ENCODE peak calls at places on chromosomes 13 and 19, in eight cellular contexts. D is NCI-H1930; Q is activated naive CD4-positive, alpha-beta T cell treated with anti-CD3 and anti-CD28 coated beads for 36 hours; U is activated CD4-positive, alpha-beta T cell treated with anti-CD3 and anti-CD28 coated beads, Interleukin-2, amount 50 U/mL, for 1 hour; X is CD4-positive, alpha-beta T cell; J is iPS-NIHi11; V is ecto neural progenitor cell; N is brain microvascular endothelial cell. S is an unnamed sample.

GRCh38 chr13:99154064-99154463 is 46.6 kb upstream of the UBAC2 start:
- DNase-seq in N (no peak), D (no peak), V (no peak), U (no peak), J (no peak), X (no peak), Q (no peak), S (no peak)

GRCh38 chr19:5131031-5131865 is 162.3 kb downstream of the KDM4B start:
- DNase-seq in Q (no peak), V (no peak), N (no peak), U (no peak), D (no peak), J (peak; percentile 67), X (peak; percentile 33), S (peak; percentile 59)

GRCh38 chr13:106291006-106291405 is 244.5 kb downstream of the EFNB2 start:
- DNase-seq in Q (no peak), X (no peak), V (no peak), U (no peak), N (peak; percentile 67), J (no peak), D (no peak), S (no peak)

GRCh38 chr13:99496322-99497142 is 4.7 kb upstream of the TM9SF2 start:
- DNase-seq in X (peak; percentile 44), Q (peak; percentile 89), D (no peak), J (no peak), N (peak; percentile 9), V (no peak), U (peak; percentile 59), S (peak; percentile 91)

GRCh38 chr19:46081928-46082727 is 41.3 kb upstream of the IGFL4 start:
- DNase-seq in N (peak; percentile 46), Q (peak; percentile 45), X (no peak), D (no peak), V (no peak), U (no peak), J (peak; percentile 70), S (no peak)

GRCh38 chr19:58409010-58409790 is 751 bp downstream of the ZNF584 start:
- DNase-seq in N (no peak), J (peak; percentile 30), X (no peak), Q (peak; percentile 36), U (no peak), V (peak; percentile 53), D (peak; percentile 47), S (peak; percentile 43)

GRCh38 chr19:4051175-4052101 is 15.3 kb downstream of the ZBTB7A start:
- DNase-seq in X (no peak), J (no peak), D (no peak), N (peak; percentile 31), U (no peak), Q (no peak), V (no peak), S (no peak)

GRCh38 chr13:107266657-107267056 is 698.7 kb upstream of the ARGLU1 start:
- DNase-seq in Q (no peak), X (no peak), V (no peak), U (no peak), N (no peak), D (no peak), J (no peak), S (no peak)

GRCh38 chr13:38417727-38418126 is 68.1 kb downstream of the UFM1 start:
- DNase-seq in N (peak; percentile 9), U (no peak), J (peak; percentile 35), X (no peak), D (no peak), Q (peak; percentile 24), V (no peak), S (no peak)

GRCh38 chr13:71644579-71644978 is 222.4 kb downstream of the DACH1 start:
- DNase-seq in V (no peak), D (no peak), X (no peak), N (no peak), J (no peak), U (no peak), Q (no peak), S (no peak)

GRCh38 chr13:50107205-50107604 is 92.0 kb downstream of the KCNRG start:
- DNase-seq in U (no peak), X (no peak), J (no peak), D (no peak), N (no peak), V (no peak), Q (no peak), S (no peak)

GRCh38 chr13:114007566-114007965 is 33.7 kb upstream of the C13orf46 start:
- DNase-seq in V (no peak), Q (no peak), U (no peak), X (no peak), N (no peak), J (no peak), D (no peak), S (no peak)

S was measured in activated CD8-positive, alpha-beta T cell treated with anti-CD3 and anti-CD28 coated beads, Interleukin-2, amount 10 ng/mL, durations not matched to agents 7 days and 5 days.